ENCODE peak calls at places on chromosomes 13 and 19, in eight cellular contexts. Y, P, B, M, D, R, N and Z are unnamed samples.

GRCh38 chr19:23528376-23528775 is 133.1 kb upstream of the ZNF91 start:
- DNase-seq in N (no peak), Y (no peak), B (no peak), M (no peak), R (no peak), D (no peak), P (no peak), Z (no peak)

GRCh38 chr19:51727349-51727880 is 3.6 kb upstream of the HAS1 start:
- DNase-seq in N (no peak), B (no peak), P (no peak), Y (no peak), M (no peak), R (peak; percentile 45), D (no peak), Z (no peak)

GRCh38 chr19:7507884-7508283 is 8.0 kb upstream of the ZNF358 start:
- DNase-seq in P (peak; percentile 96), N (no peak), D (peak; percentile 87), M (no peak), Y (no peak), B (no peak), R (peak; percentile 85), Z (peak; percentile 71)

GRCh38 chr19:6086081-6086858 is 24.0 kb downstream of the RFX2 start:
- DNase-seq in N (no peak), P (no peak), B (no peak), D (no peak), Y (no peak), R (no peak), M (no peak), Z (no peak)

GRCh38 chr13:27374126-27374613 is 50.2 kb upstream of the GTF3A start:
- DNase-seq in N (no peak), D (no peak), R (no peak), M (no peak), Y (no peak), B (no peak), P (no peak), Z (no peak)

GRCh38 chr19:39413269-39413902 is 917 bp downstream of the PLEKHG2 start:
- DNase-seq in R (peak; percentile 51), M (no peak), P (peak; percentile 85), N (no peak), D (peak; percentile 87), B (no peak), Y (no peak), Z (peak; percentile 87)

GRCh38 chr13:40388617-40389016 is 277.8 kb downstream of the FOXO1 start:
- DNase-seq in M (peak; percentile 62), Y (no peak), N (no peak), D (no peak), R (peak; percentile 35), P (no peak), B (peak; percentile 83), Z (peak; percentile 54)

GRCh38 chr13:40345654-40346372 is 320.6 kb downstream of the FOXO1 start:
- DNase-seq in D (no peak), Y (no peak), M (no peak), B (no peak), R (no peak), P (no peak), N (no peak), Z (no peak)

GRCh38 chr19:13417054-13417453 is 89.2 kb downstream of the CACNA1A start:
- DNase-seq in M (no peak), N (no peak), Y (no peak), B (no peak), P (peak; percentile 80), R (no peak), D (no peak), Z (no peak)